ENCODE peak calls at places on chromosomes 4 and X, in ten cellular contexts. One of them, this sample, is unnamed.

GRCh38 chr4:172716291-172716690 is 452.3 kb upstream of the GALNT7 start:
- DNase-seq in Right ventricle myocardium superior: no peak
- DNase-seq in T47D: no peak
- DNase-seq in CD8-positive, alpha-beta memory T cell: no peak
- DNase-seq in sciatic nerve: no peak
- DNase-seq in activated CD4-positive, alpha-beta T cell treated with anti-CD3 and anti-CD28 coated beads, Interleukin-2, amount 50 U/mL, for 4 hours: no peak
- DNase-seq in AG20443: no peak
- DNase-seq in nucleus accumbens: no peak
- DNase-seq in HEK293T: no peak
- DNase-seq in stimulated activated CD8-positive, alpha-beta memory T cell treated with anti-CD3 and anti-CD28 coated beads, Interleukin-15, amount 100 ng/mL, for 24 hours: no peak
- DNase-seq in this sample: no peak

GRCh38 chrX:137430301-137430700 is 135.6 kb upstream of the ZIC3 start:
- DNase-seq in activated CD4-positive, alpha-beta T cell treated with anti-CD3 and anti-CD28 coated beads, Interleukin-2, amount 50 U/mL, for 4 hours: no peak
- DNase-seq in nucleus accumbens: no peak
- DNase-seq in sciatic nerve: no peak
- DNase-seq in HEK293T: no peak
- DNase-seq in Right ventricle myocardium superior: no peak
- DNase-seq in stimulated activated CD8-positive, alpha-beta memory T cell treated with anti-CD3 and anti-CD28 coated beads, Interleukin-15, amount 100 ng/mL, for 24 hours: no peak
- DNase-seq in CD8-positive, alpha-beta memory T cell: no peak
- DNase-seq in AG20443: no peak
- DNase-seq in T47D: no peak
- DNase-seq in this sample: no peak

GRCh38 chr4:154433543-154433942 is 58.1 kb downstream of the DCHS2 start:
- DNase-seq in nucleus accumbens: no peak
- DNase-seq in sciatic nerve: no peak
- DNase-seq in T47D: no peak
- DNase-seq in HEK293T: no peak
- DNase-seq in activated CD4-positive, alpha-beta T cell treated with anti-CD3 and anti-CD28 coated beads, Interleukin-2, amount 50 U/mL, for 4 hours: no peak
- DNase-seq in AG20443: no peak
- DNase-seq in stimulated activated CD8-positive, alpha-beta memory T cell treated with anti-CD3 and anti-CD28 coated beads, Interleukin-15, amount 100 ng/mL, for 24 hours: no peak
- DNase-seq in CD8-positive, alpha-beta memory T cell: no peak
- DNase-seq in Right ventricle myocardium superior: no peak
- DNase-seq in this sample: no peak

GRCh38 chr4:110748071-110748470 is 125.2 kb upstream of the PITX2 start:
- DNase-seq in stimulated activated CD8-positive, alpha-beta memory T cell treated with anti-CD3 and anti-CD28 coated beads, Interleukin-15, amount 100 ng/mL, for 24 hours: no peak
- DNase-seq in Right ventricle myocardium superior: no peak
- DNase-seq in HEK293T: no peak
- DNase-seq in sciatic nerve: no peak
- DNase-seq in T47D: no peak
- DNase-seq in nucleus accumbens: no peak
- DNase-seq in AG20443: no peak
- DNase-seq in CD8-positive, alpha-beta memory T cell: no peak
- DNase-seq in activated CD4-positive, alpha-beta T cell treated with anti-CD3 and anti-CD28 coated beads, Interleukin-2, amount 50 U/mL, for 4 hours: no peak
- DNase-seq in this sample: no peak

GRCh38 chrX:25968920-25969319 is 169.2 kb upstream of the MAGEB18 start:
- DNase-seq in HEK293T: peak; percentile 65
- DNase-seq in nucleus accumbens: no peak
- DNase-seq in sciatic nerve: no peak
- DNase-seq in T47D: no peak
- DNase-seq in CD8-positive, alpha-beta memory T cell: no peak
- DNase-seq in activated CD4-positive, alpha-beta T cell treated with anti-CD3 and anti-CD28 coated beads, Interleukin-2, amount 50 U/mL, for 4 hours: no peak
- DNase-seq in Right ventricle myocardium superior: no peak
- DNase-seq in AG20443: peak; percentile 7
- DNase-seq in stimulated activated CD8-positive, alpha-beta memory T cell treated with anti-CD3 and anti-CD28 coated beads, Interleukin-15, amount 100 ng/mL, for 24 hours: no peak
- DNase-seq in this sample: no peak

GRCh38 chrX:53666171-53666570 is 20.3 kb downstream of the HUWE1 start:
- DNase-seq in Right ventricle myocardium superior: no peak
- DNase-seq in sciatic nerve: no peak
- DNase-seq in nucleus accumbens: no peak
- DNase-seq in HEK293T: no peak
- DNase-seq in activated CD4-positive, alpha-beta T cell treated with anti-CD3 and anti-CD28 coated beads, Interleukin-2, amount 50 U/mL, for 4 hours: no peak
- DNase-seq in stimulated activated CD8-positive, alpha-beta memory T cell treated with anti-CD3 and anti-CD28 coated beads, Interleukin-15, amount 100 ng/mL, for 24 hours: no peak
- DNase-seq in AG20443: no peak
- DNase-seq in CD8-positive, alpha-beta memory T cell: no peak
- DNase-seq in T47D: no peak
- DNase-seq in this sample: no peak

GRCh38 chr4:97432551-97432950 is 710.7 kb downstream of the STPG2 start:
- DNase-seq in nucleus accumbens: no peak
- DNase-seq in AG20443: no peak
- DNase-seq in Right ventricle myocardium superior: no peak
- DNase-seq in HEK293T: no peak
- DNase-seq in CD8-positive, alpha-beta memory T cell: no peak
- DNase-seq in stimulated activated CD8-positive, alpha-beta memory T cell treated with anti-CD3 and anti-CD28 coated beads, Interleukin-15, amount 100 ng/mL, for 24 hours: no peak
- DNase-seq in T47D: no peak
- DNase-seq in activated CD4-positive, alpha-beta T cell treated with anti-CD3 and anti-CD28 coated beads, Interleukin-2, amount 50 U/mL, for 4 hours: no peak
- DNase-seq in sciatic nerve: no peak
- DNase-seq in this sample: no peak

GRCh38 chr4:71429962-71430361 is 91.1 kb downstream of the SLC4A4 start:
- DNase-seq in nucleus accumbens: no peak
- DNase-seq in AG20443: no peak
- DNase-seq in stimulated activated CD8-positive, alpha-beta memory T cell treated with anti-CD3 and anti-CD28 coated beads, Interleukin-15, amount 100 ng/mL, for 24 hours: no peak
- DNase-seq in sciatic nerve: no peak
- DNase-seq in activated CD4-positive, alpha-beta T cell treated with anti-CD3 and anti-CD28 coated beads, Interleukin-2, amount 50 U/mL, for 4 hours: no peak
- DNase-seq in CD8-positive, alpha-beta memory T cell: no peak
- DNase-seq in Right ventricle myocardium superior: no peak
- DNase-seq in HEK293T: no peak
- DNase-seq in T47D: no peak
- DNase-seq in this sample: no peak

GRCh38 chrX:69137371-69137881 is 27.8 kb downstream of the PJA1 start:
- DNase-seq in AG20443: peak; percentile 60
- DNase-seq in Right ventricle myocardium superior: peak; percentile 46
- DNase-seq in T47D: no peak
- DNase-seq in sciatic nerve: peak; percentile 68
- DNase-seq in nucleus accumbens: no peak
- DNase-seq in CD8-positive, alpha-beta memory T cell: no peak
- DNase-seq in HEK293T: no peak
- DNase-seq in stimulated activated CD8-positive, alpha-beta memory T cell treated with anti-CD3 and anti-CD28 coated beads, Interleukin-15, amount 100 ng/mL, for 24 hours: no peak
- DNase-seq in activated CD4-positive, alpha-beta T cell treated with anti-CD3 and anti-CD28 coated beads, Interleukin-2, amount 50 U/mL, for 4 hours: no peak
- DNase-seq in this sample: no peak

GRCh38 chr4:76250962-76251361 is 559 bp upstream of the FAM47E start:
- DNase-seq in Right ventricle myocardium superior: no peak
- DNase-seq in AG20443: no peak
- DNase-seq in sciatic nerve: no peak
- DNase-seq in HEK293T: no peak
- DNase-seq in nucleus accumbens: no peak
- DNase-seq in T47D: no peak
- DNase-seq in stimulated activated CD8-positive, alpha-beta memory T cell treated with anti-CD3 and anti-CD28 coated beads, Interleukin-15, amount 100 ng/mL, for 24 hours: no peak
- DNase-seq in activated CD4-positive, alpha-beta T cell treated with anti-CD3 and anti-CD28 coated beads, Interleukin-2, amount 50 U/mL, for 4 hours: no peak
- DNase-seq in CD8-positive, alpha-beta memory T cell: no peak
- DNase-seq in this sample: no peak

GRCh38 chr4:49516796-49517195 is 530.7 kb downstream of the CWH43 start:
- DNase-seq in nucleus accumbens: no peak
- DNase-seq in AG20443: no peak
- DNase-seq in Right ventricle myocardium superior: peak; percentile 32
- DNase-seq in HEK293T: no peak
- DNase-seq in CD8-positive, alpha-beta memory T cell: no peak
- DNase-seq in stimulated activated CD8-positive, alpha-beta memory T cell treated with anti-CD3 and anti-CD28 coated beads, Interleukin-15, amount 100 ng/mL, for 24 hours: no peak
- DNase-seq in T47D: no peak
- DNase-seq in activated CD4-positive, alpha-beta T cell treated with anti-CD3 and anti-CD28 coated beads, Interleukin-2, amount 50 U/mL, for 4 hours: no peak
- DNase-seq in sciatic nerve: no peak
- DNase-seq in this sample: no peak

GRCh38 chr4:5037553-5038551 is 13.4 kb upstream of the STK32B start:
- DNase-seq in nucleus accumbens: no peak
- DNase-seq in HEK293T: no peak
- DNase-seq in stimulated activated CD8-positive, alpha-beta memory T cell treated with anti-CD3 and anti-CD28 coated beads, Interleukin-15, amount 100 ng/mL, for 24 hours: no peak
- DNase-seq in CD8-positive, alpha-beta memory T cell: no peak
- DNase-seq in AG20443: peak; percentile 77
- DNase-seq in T47D: no peak
- DNase-seq in sciatic nerve: no peak
- DNase-seq in activated CD4-positive, alpha-beta T cell treated with anti-CD3 and anti-CD28 coated beads, Interleukin-2, amount 50 U/mL, for 4 hours: no peak
- DNase-seq in Right ventricle myocardium superior: no peak
- DNase-seq in this sample: no peak

GRCh38 chr4:150315691-150316090 is 237.4 kb downstream of the DCLK2 start:
- DNase-seq in sciatic nerve: no peak
- DNase-seq in CD8-positive, alpha-beta memory T cell: no peak
- DNase-seq in activated CD4-positive, alpha-beta T cell treated with anti-CD3 and anti-CD28 coated beads, Interleukin-2, amount 50 U/mL, for 4 hours: no peak
- DNase-seq in nucleus accumbens: no peak
- DNase-seq in AG20443: no peak
- DNase-seq in Right ventricle myocardium superior: no peak
- DNase-seq in HEK293T: no peak
- DNase-seq in T47D: no peak
- DNase-seq in stimulated activated CD8-positive, alpha-beta memory T cell treated with anti-CD3 and anti-CD28 coated beads, Interleukin-15, amount 100 ng/mL, for 24 hours: no peak
- DNase-seq in this sample: no peak